ENCODE peak calls at places on chromosomes 12 and 14, in four cellular contexts. One of them, this sample, is unnamed.

GRCh38 chr12:114400925-114401324 is 5.0 kb downstream of the TBX5 start:
- DNase-seq in breast epithelium: no peak
- DNase-seq in transverse colon: no peak
- DNase-seq in K562: no peak
- DNase-seq in this sample: no peak

GRCh38 chr12:2288875-2289274 is 236.1 kb downstream of the CACNA1C start:
- DNase-seq in transverse colon: no peak
- DNase-seq in breast epithelium: no peak
- DNase-seq in K562: no peak
- DNase-seq in this sample: no peak

GRCh38 chr14:48023881-48024280 is 348.5 kb upstream of the MDGA2 start:
- DNase-seq in K562: no peak
- DNase-seq in breast epithelium: no peak
- DNase-seq in transverse colon: no peak
- DNase-seq in this sample: no peak

GRCh38 chr12:55675671-55676070 is 32.0 kb downstream of the ITGA7 start:
- DNase-seq in K562: no peak
- DNase-seq in transverse colon: peak; percentile 56
- DNase-seq in breast epithelium: no peak
- DNase-seq in this sample: no peak

GRCh38 chr12:82184844-82185243 is 173.3 kb downstream of the CCDC59 start:
- DNase-seq in breast epithelium: no peak
- DNase-seq in K562: no peak
- DNase-seq in transverse colon: no peak
- DNase-seq in this sample: no peak

GRCh38 chr12:180445-180844 is 33.5 kb downstream of the SLC6A12 start:
- DNase-seq in breast epithelium: no peak
- DNase-seq in K562: peak; percentile 41
- DNase-seq in transverse colon: peak; percentile 44
- DNase-seq in this sample: no peak

GRCh38 chr14:51189600-51190376 is 50.3 kb upstream of the TMX1 start:
- DNase-seq in K562: no peak
- DNase-seq in transverse colon: no peak
- DNase-seq in breast epithelium: no peak
- DNase-seq in this sample: no peak

GRCh38 chr14:52902971-52903385 is 47.9 kb downstream of the FERMT2 start:
- DNase-seq in breast epithelium: no peak
- DNase-seq in transverse colon: no peak
- DNase-seq in K562: no peak
- DNase-seq in this sample: no peak

GRCh38 chr14:91925727-91926121 is 21.8 kb downstream of the FBLN5 start:
- DNase-seq in K562: no peak
- DNase-seq in breast epithelium: no peak
- DNase-seq in transverse colon: no peak
- DNase-seq in this sample: no peak

GRCh38 chr12:45244561-45245348 is 28.9 kb downstream of the ANO6 start:
- DNase-seq in breast epithelium: no peak
- DNase-seq in K562: no peak
- DNase-seq in transverse colon: no peak
- DNase-seq in this sample: no peak

DNA sequence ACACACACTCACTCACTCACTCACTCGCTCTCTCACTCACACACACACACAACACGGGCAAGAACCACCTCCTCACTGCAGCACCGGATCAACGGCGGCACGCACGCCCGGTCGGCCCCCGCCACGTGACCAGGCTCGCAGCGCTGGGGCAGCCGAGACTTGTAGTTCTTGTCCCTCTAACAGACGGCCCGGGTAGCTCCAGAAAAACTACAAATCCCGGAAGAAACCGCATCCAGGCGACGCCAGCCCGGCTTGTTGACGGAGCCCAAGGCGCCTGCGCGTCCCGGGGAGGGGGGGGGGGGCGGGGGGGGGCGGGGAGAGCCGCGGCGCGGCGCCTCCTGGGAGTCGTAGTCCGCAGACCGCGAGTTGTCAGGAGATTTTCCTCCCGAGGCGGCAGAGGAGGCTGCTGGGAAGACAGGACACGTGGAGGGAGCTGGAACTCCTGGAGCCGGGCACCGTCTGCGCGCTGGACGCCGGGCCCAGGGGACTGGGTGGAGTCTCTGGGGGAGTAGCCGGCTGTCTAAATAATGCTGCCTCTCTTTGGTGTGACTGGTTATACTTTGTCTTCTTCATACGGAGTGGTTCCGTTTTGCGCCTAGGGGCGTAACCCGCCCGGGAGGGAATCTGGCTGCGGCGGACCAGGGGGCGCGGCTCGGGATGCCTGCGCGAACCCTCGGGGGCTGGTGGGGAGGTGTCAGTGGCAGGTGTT is at the start of gene MAX:
- DNase-seq in transverse colon: peak; percentile 98
- DNase-seq in breast epithelium: peak; percentile 98
- DNase-seq in K562: peak; percentile 93
- DNase-seq in this sample: peak; percentile 99
- TF ChIP-seq POLR2A in transverse colon: peak; percentile 95
- TF ChIP-seq POLR2A in breast epithelium: peak; percentile 61
- TF ChIP-seq POLR2A in K562: peak; percentile 63
- TF ChIP-seq POLR2A in this sample: peak; percentile 78

DNA sequence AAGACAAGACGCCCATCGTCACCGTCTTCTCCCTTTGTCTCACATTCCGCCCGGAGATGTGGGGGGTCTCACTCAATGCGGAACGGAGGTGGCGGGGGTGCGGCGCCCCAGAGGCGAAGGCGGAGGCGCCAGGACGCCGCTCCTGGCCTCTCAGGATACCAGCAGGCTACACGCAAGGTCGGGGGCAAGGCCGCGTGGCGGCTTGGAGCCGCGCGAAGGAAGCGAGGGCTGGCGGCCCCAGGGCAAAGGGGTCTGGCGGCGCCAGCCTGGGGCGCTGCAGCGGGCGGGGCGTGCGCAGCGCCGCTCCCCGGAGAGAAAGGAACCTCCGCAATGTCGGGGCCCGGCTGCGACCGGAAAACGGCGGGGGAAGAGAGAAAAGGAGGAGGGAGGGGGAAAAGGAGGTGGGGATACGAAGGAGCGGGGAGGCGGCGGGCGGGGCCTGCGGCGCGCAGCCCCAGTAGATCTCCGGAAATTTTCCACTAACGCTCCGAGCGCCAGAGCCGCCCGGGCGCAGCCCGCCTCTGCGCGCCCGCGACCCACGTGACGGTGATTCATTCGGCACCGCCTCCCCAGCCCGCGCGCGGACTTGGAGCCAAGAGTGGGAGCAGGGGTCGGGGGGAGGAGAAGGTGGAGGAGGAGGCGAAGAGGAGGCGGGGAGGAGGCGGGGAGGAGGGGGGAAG is 10.5 kb upstream of the SLC38A2 start:
- DNase-seq in breast epithelium: peak; percentile 95
- DNase-seq in transverse colon: peak; percentile 98
- DNase-seq in K562: peak; percentile 88
- DNase-seq in this sample: peak; percentile 99
- TF ChIP-seq POLR2A in breast epithelium: peak; percentile 72
- TF ChIP-seq POLR2A in transverse colon: peak; percentile 33
- TF ChIP-seq POLR2A in K562: peak; percentile 80
- TF ChIP-seq POLR2A in this sample: peak; percentile 57

GRCh38 chr14:77794357-77794756 is 5.6 kb upstream of the ADCK1 start:
- DNase-seq in K562: no peak
- DNase-seq in breast epithelium: no peak
- DNase-seq in transverse colon: no peak
- DNase-seq in this sample: no peak

GRCh38 chr14:77805703-77806102 is 5.8 kb downstream of the ADCK1 start:
- DNase-seq in transverse colon: no peak
- DNase-seq in K562: no peak
- DNase-seq in breast epithelium: no peak
- DNase-seq in this sample: no peak

GRCh38 chr14:77804592-77804991 is 4.7 kb downstream of the ADCK1 start:
- DNase-seq in transverse colon: peak; percentile 31
- DNase-seq in K562: no peak
- DNase-seq in breast epithelium: no peak
- DNase-seq in this sample: no peak

GRCh38 chr14:77800814-77801213 is 905 bp downstream of the ADCK1 start:
- DNase-seq in K562: no peak
- DNase-seq in transverse colon: no peak
- DNase-seq in breast epithelium: no peak
- DNase-seq in this sample: no peak

DNA sequence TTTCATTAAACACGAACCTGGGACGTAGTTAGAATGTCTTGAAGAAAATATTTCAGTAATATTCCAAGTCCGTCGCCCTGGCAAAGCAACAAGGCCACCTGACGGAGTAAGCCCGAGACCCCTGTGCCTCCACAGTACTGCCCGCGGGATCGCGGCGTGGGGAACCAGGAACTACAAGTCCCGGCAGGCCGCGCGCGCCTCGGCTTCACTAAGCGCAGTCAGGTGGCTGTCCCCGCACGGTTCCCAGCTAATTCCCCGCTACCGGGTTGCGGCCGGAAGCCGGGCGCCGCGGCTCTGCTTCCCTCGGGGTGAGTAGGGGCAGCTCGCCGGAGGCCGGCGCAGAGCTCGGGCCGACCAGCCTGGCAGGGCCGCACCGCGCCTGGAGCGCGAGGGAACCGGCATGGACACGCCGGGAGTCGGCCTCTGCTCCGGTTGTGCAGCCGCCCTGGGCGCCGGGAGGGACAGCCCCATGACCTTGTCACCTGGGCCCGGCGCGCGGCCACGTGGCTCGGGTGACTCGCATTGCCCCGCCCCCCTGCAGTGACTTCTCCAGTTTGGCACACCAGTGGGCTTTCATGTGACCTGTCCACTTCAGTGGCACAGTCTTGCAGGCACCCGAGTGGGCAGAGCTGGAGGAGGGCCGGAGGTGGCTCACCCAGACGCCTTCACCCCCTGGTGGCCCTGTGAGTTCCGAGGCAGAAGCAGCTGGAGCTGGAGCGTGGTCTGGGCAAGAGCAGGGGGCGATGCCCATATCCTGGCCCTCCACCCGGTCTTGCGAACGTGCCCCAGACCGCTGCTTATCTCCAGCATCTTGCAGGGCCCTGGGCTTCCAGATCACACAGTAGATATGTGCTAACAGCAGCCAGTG is at the start of gene ADCK1:
- DNase-seq in transverse colon: peak; percentile 91
- DNase-seq in K562: peak; percentile 82
- DNase-seq in breast epithelium: peak; percentile 76
- DNase-seq in this sample: peak; percentile 93
- TF ChIP-seq POLR2A in transverse colon: peak; percentile 61
- TF ChIP-seq POLR2A in K562: peak; percentile 80
- TF ChIP-seq POLR2A in breast epithelium: no peak
- TF ChIP-seq POLR2A in this sample: no peak

GRCh38 chr12:123267991-123268843 is 3.4 kb downstream of the CDK2AP1 start:
- DNase-seq in breast epithelium: no peak
- DNase-seq in transverse colon: peak; percentile 20
- DNase-seq in K562: no peak
- DNase-seq in this sample: peak; percentile 82

GRCh38 chr12:123268850-123269249 is 2.8 kb downstream of the CDK2AP1 start:
- DNase-seq in K562: no peak
- DNase-seq in transverse colon: no peak
- DNase-seq in breast epithelium: no peak
- DNase-seq in this sample: no peak

GRCh38 chr12:123269980-123270379 is 1.7 kb downstream of the CDK2AP1 start:
- DNase-seq in transverse colon: no peak
- DNase-seq in breast epithelium: no peak
- DNase-seq in K562: no peak
- DNase-seq in this sample: no peak

GRCh38 chr12:123270380-123271181 is 1.1 kb downstream of the CDK2AP1 start:
- DNase-seq in transverse colon: peak; percentile 36
- DNase-seq in breast epithelium: no peak
- DNase-seq in K562: no peak
- DNase-seq in this sample: peak; percentile 70

DNA sequence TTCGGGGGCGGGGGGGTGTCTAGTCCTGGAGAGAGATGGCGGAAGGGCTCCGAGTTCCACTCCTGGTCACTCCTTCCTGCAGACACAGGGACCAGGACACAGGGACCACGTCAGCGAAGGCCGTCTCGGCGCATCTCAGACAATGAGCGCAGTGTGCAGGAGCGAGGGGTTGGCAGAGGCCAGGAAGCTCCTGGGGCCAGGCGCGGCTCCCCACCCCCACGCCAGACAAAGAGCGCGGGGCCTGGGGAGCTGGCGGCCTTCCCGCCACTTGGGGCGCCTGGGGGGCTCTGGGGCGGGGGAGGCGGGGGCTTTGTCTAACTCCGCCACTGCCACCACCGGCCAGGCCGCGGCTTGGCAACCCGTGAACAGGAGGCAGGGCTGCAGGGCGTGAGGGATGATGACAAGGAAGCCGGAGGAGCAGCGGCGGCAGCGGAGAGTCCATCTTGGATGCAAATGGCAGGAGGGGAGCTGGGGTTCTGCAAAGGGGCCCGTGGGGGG is 2.2 kb downstream of the CDK2AP1 start:
- DNase-seq in K562: no peak
- DNase-seq in transverse colon: peak; percentile 63
- DNase-seq in breast epithelium: peak; percentile 80
- DNase-seq in this sample: peak; percentile 86
- TF ChIP-seq POLR2A in K562: no peak
- TF ChIP-seq POLR2A in transverse colon: no peak
- TF ChIP-seq POLR2A in breast epithelium: no peak
- TF ChIP-seq POLR2A in this sample: no peak

GRCh38 chr14:62082779-62083178 is 320.6 kb downstream of the SNAPC1 start:
- DNase-seq in breast epithelium: no peak
- DNase-seq in transverse colon: no peak
- DNase-seq in K562: no peak
- DNase-seq in this sample: no peak

GRCh38 chr14:62084020-62084419 is 321.8 kb downstream of the SNAPC1 start:
- DNase-seq in transverse colon: no peak
- DNase-seq in breast epithelium: no peak
- DNase-seq in K562: no peak
- DNase-seq in this sample: no peak

GRCh38 chr14:62079035-62079434 is 316.8 kb downstream of the SNAPC1 start:
- DNase-seq in breast epithelium: no peak
- DNase-seq in transverse colon: no peak
- DNase-seq in K562: no peak
- DNase-seq in this sample: no peak

GRCh38 chr14:62081012-62081612 is 318.9 kb downstream of the SNAPC1 start:
- DNase-seq in breast epithelium: no peak
- DNase-seq in transverse colon: peak; percentile 30
- DNase-seq in K562: no peak
- DNase-seq in this sample: no peak

DNA sequence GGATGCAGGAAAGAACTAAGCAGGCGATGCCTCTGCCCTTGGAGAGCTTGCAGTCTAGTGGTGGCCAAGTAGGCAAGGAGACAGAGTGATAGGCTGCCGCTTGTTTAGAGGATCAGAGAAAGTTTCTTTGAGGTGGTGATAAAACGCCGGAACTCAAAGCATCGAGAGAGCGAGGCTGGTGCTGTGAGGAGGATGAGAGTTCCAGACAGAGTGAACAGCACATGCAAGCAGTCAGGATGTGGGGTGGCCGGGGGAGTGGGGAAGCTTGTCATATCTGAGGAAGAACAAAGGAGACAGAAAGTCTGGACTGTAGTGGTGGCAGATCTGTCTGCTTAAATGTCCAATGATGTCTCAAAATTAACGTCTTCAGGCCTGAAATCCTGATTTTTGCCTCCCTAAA is 319.7 kb downstream of the SNAPC1 start:
- DNase-seq in K562: no peak
- DNase-seq in breast epithelium: no peak
- DNase-seq in transverse colon: no peak
- DNase-seq in this sample: no peak
- TF ChIP-seq POLR2A in K562: no peak
- TF ChIP-seq POLR2A in breast epithelium: no peak
- TF ChIP-seq POLR2A in transverse colon: no peak
- TF ChIP-seq POLR2A in this sample: no peak

This sample was measured in suprapubic skin.